ENCODE peak calls at places on chromosomes 7 and 10, in four cellular contexts. C is brain microvascular endothelial cell, A is mammary epithelial cell, P is Peyer's patch. R is an unnamed sample.

GRCh38 chr10:69901623-69902505 is 100.2 kb downstream of the COL13A1 start:
- DNase-seq in C (peak; percentile 43), A (peak; percentile 19), P (peak; percentile 77), R (no peak)

GRCh38 chr10:50275650-50276235 is 24.4 kb upstream of the ASAH2 start:
- DNase-seq in C (peak; percentile 37), A (peak; percentile 17), P (peak; percentile 82), R (no peak)

GRCh38 chr10:122126763-122127659 is 138.0 kb downstream of the TACC2 start:
- DNase-seq in C (peak; percentile 89), A (peak; percentile 73), P (peak; percentile 61), R (peak; percentile 85)

GRCh38 chr7:55641273-55641691 is 69.0 kb upstream of the VOPP1 start:
- DNase-seq in C (peak; percentile 66), A (peak; percentile 78), P (peak; percentile 76), R (peak; percentile 37)

GRCh38 chr7:70092314-70093303 is 494.3 kb downstream of the AUTS2 start:
- DNase-seq in C (no peak), A (no peak), P (no peak), R (no peak)

GRCh38 chr10:69503896-69504265 is 52.6 kb downstream of the TSPAN15 start:
- DNase-seq in C (no peak), A (no peak), P (no peak), R (no peak)

GRCh38 chr7:159209429-159209828 is 64.8 kb upstream of the VIPR2 start:
- DNase-seq in C (no peak), A (no peak), P (no peak), R (no peak)

GRCh38 chr7:137818036-137818435 is 28.7 kb downstream of the DGKI start:
- DNase-seq in C (peak; percentile 23), A (no peak), P (no peak), R (no peak)

GRCh38 chr10:88986549-88987242 is 3.9 kb upstream of the FAS start:
- DNase-seq in C (peak; percentile 27), A (peak; percentile 25), P (no peak), R (no peak)

GRCh38 chr10:124717358-124717757 is 26.8 kb downstream of the FAM53B start:
- DNase-seq in C (no peak), A (no peak), P (no peak), R (no peak)

DNA sequence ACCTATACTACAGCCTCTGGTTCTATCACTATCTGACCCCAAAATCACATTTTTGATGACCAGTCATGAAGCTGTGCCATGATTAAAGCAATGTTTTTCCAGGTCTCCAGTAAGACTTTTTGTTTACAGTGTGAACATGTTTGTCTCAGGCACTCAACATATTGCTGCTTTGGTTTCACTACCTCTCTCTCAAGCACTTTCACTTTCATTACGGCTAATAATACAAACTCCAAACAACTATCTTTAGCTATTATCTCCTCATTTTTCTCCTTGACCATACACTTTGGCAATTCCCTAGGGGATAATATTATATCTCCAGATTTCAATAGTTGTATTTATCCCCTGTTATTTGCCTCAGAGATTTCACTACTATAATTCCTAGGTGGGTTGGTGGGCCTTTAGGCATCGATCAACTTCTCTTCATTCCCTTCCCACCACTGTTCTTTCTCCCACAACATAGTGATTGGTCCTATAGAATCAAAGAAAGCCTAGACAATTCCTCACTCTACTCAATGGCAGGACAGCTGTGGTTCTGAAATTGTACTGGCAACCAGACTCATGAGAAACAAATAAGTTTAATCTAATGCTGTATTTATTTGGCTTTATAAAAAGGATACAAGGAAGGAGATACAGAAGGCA is 261.4 kb upstream of the ZWINT start:
- DNase-seq in C (no peak), A (no peak), P (no peak), R (no peak)
- H3K4me3 ChIP-seq in C (no peak overlapping the region), A (no peak overlapping the region), P (peak overlapping the region; percentile 46), R (no peak overlapping the region)

GRCh38 chr10:119541459-119542356 is 811 bp downstream of the RGS10 start:
- DNase-seq in C (no peak), A (no peak), P (peak; percentile 66), R (no peak)

GRCh38 chr10:119543814-119544642 is 1.5 kb upstream of the RGS10 start:
- DNase-seq in C (no peak), A (no peak), P (no peak), R (peak; percentile 73)

GRCh38 chr10:119541046-119541445 is 1.5 kb downstream of the RGS10 start:
- DNase-seq in C (no peak), A (no peak), P (peak; percentile 18), R (no peak)

GRCh38 chr10:119542990-119543813 is 683 bp upstream of the RGS10 start:
- DNase-seq in C (peak; percentile 34), A (peak; percentile 65), P (peak; percentile 84), R (no peak)

DNA sequence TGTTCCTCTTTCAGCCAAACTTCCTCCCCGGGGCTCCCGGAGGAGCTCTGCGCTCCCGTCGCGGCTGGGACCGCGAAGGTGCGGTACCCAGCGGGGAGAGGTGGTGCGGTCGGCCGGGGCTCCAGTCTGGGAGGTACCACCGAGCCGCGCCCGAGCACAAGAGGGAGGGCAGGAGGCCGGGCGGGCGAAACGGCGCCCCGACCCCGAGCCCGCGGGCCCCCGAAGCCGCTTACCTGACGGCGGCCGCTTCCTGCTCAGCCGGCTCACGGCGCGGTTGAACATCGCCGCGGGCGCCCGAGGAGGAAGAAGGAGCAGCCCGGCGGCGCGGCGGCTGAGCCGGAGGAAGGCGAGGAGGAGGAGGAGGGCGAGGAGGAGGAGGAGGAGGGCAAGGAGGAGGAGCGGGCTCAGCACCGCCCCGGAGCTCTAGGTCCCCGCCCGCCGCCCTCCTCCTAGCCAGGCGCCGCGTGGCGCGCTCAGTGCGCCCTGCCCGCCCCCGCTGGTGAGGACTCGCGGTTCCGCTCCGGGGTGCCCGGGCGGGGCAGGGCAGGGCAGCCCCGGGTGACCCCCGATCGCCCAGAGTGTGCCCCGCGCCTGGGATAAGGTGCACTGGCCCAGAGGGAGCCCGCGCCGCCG is at the start of gene RGS10:
- DNase-seq in C (peak; percentile 61), A (peak; percentile 86), P (peak; percentile 93), R (no peak)
- H3K27me3 ChIP-seq in C (no peaks in the 10 kb centered on the region), A (peaks cover 2% of the 10 kb centered on the region), P (no peaks in the 10 kb centered on the region), R (no peaks in the 10 kb centered on the region)

GRCh38 chr10:117551322-117552155 is 9.0 kb downstream of the EMX2 start:
- DNase-seq in C (no peak), A (no peak), P (no peak), R (no peak)

GRCh38 chr10:117550599-117551321 is 8.2 kb downstream of the EMX2 start:
- DNase-seq in C (no peak), A (no peak), P (no peak), R (no peak)

GRCh38 chr10:117553171-117553814 is 10.7 kb downstream of the EMX2 start:
- DNase-seq in C (no peak), A (no peak), P (no peak), R (no peak)

GRCh38 chr10:117552759-117553158 is 10.2 kb downstream of the EMX2 start:
- DNase-seq in C (no peak), A (no peak), P (no peak), R (no peak)

GRCh38 chr10:117552156-117552620 is 9.6 kb downstream of the EMX2 start:
- DNase-seq in C (no peak), A (no peak), P (no peak), R (no peak)
- H3K4me3 ChIP-seq in C (no peak overlapping the region), A (no peak overlapping the region), P (no peak overlapping the region), R (peak overlapping the region; percentile 27)

DNA sequence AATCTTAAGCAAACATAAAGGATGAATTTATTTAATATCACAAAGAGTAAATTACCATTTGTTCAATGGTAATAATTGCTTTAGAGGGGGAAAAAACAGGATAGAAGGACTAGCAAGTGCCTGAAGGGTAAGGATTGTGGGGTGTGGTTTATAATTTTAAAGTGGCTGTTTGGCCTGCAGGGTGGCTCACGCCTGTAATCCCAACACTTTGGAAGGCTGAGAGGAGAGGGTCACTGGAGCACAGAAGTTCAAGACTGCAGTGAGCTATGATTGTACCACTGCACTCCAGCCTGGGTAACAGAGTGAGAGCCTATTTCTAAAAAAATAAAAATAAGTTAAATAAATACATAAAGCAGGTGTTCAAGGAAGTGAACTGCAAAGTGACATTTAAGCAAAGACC is 199.9 kb upstream of the AHR start:
- DNase-seq in C (no peak), A (no peak), P (no peak), R (no peak)
- H3K27me3 ChIP-seq in C (no peaks in the 10 kb centered on the region), A (no peaks in the 10 kb centered on the region), P (no peaks in the 10 kb centered on the region), R (no peaks in the 10 kb centered on the region)